ENCODE peak calls at places on chromosome 9, in nine cellular contexts. One of them, this sample, is unnamed.

GRCh38 chr9:115925424-115925823 is 228.2 kb upstream of the PAPPA start:
- DNase-seq in AG09309: no peak
- DNase-seq in Jurkat, Clone E6-1: no peak
- DNase-seq in AG09319: no peak
- DNase-seq in CD8-positive, alpha-beta T cell: no peak
- DNase-seq in GM19239: no peak
- DNase-seq in OCI-LY7: no peak
- DNase-seq in activated T-cell treated with anti-CD3 and anti-CD28 coated beads for 1 hour: no peak
- DNase-seq in Ammon's horn: no peak
- DNase-seq in this sample: no peak

GRCh38 chr9:113274474-113275146 is 762 bp downstream of the CDC26 start:
- DNase-seq in activated T-cell treated with anti-CD3 and anti-CD28 coated beads for 1 hour: no peak
- DNase-seq in OCI-LY7: peak
- DNase-seq in Jurkat, Clone E6-1: peak
- DNase-seq in AG09309: peak
- DNase-seq in GM19239: peak
- DNase-seq in Ammon's horn: peak
- DNase-seq in CD8-positive, alpha-beta T cell: no peak
- DNase-seq in AG09319: peak
- DNase-seq in this sample: peak

GRCh38 chr9:128245293-128246151 is 30.3 kb downstream of the GOLGA2 start:
- DNase-seq in AG09319: no peak
- DNase-seq in GM19239: no peak
- DNase-seq in Jurkat, Clone E6-1: no peak
- DNase-seq in CD8-positive, alpha-beta T cell: no peak
- DNase-seq in AG09309: no peak
- DNase-seq in Ammon's horn: no peak
- DNase-seq in OCI-LY7: no peak
- DNase-seq in activated T-cell treated with anti-CD3 and anti-CD28 coated beads for 1 hour: no peak
- DNase-seq in this sample: peak

GRCh38 chr9:87615547-87616148 is 110.3 kb upstream of the CTSL start:
- DNase-seq in Jurkat, Clone E6-1: no peak
- DNase-seq in OCI-LY7: no peak
- DNase-seq in AG09319: no peak
- DNase-seq in CD8-positive, alpha-beta T cell: no peak
- DNase-seq in GM19239: no peak
- DNase-seq in AG09309: no peak
- DNase-seq in activated T-cell treated with anti-CD3 and anti-CD28 coated beads for 1 hour: no peak
- DNase-seq in Ammon's horn: no peak
- DNase-seq in this sample: peak

GRCh38 chr9:93809204-93809940 is 145.8 kb downstream of the BARX1 start:
- DNase-seq in GM19239: no peak
- DNase-seq in AG09319: no peak
- DNase-seq in Ammon's horn: no peak
- DNase-seq in Jurkat, Clone E6-1: no peak
- DNase-seq in activated T-cell treated with anti-CD3 and anti-CD28 coated beads for 1 hour: no peak
- DNase-seq in CD8-positive, alpha-beta T cell: no peak
- DNase-seq in AG09309: no peak
- DNase-seq in OCI-LY7: no peak
- DNase-seq in this sample: no peak

GRCh38 chr9:134647359-134648115 is 5.9 kb downstream of the COL5A1 start:
- DNase-seq in Jurkat, Clone E6-1: no peak
- DNase-seq in AG09309: no peak
- DNase-seq in AG09319: no peak
- DNase-seq in Ammon's horn: no peak
- DNase-seq in OCI-LY7: no peak
- DNase-seq in activated T-cell treated with anti-CD3 and anti-CD28 coated beads for 1 hour: no peak
- DNase-seq in GM19239: no peak
- DNase-seq in CD8-positive, alpha-beta T cell: no peak
- DNase-seq in this sample: no peak

GRCh38 chr9:112327718-112328450 is 5.5 kb downstream of the PTBP3 start:
- DNase-seq in activated T-cell treated with anti-CD3 and anti-CD28 coated beads for 1 hour: no peak
- DNase-seq in AG09309: no peak
- DNase-seq in AG09319: no peak
- DNase-seq in GM19239: no peak
- DNase-seq in Jurkat, Clone E6-1: no peak
- DNase-seq in Ammon's horn: no peak
- DNase-seq in CD8-positive, alpha-beta T cell: no peak
- DNase-seq in OCI-LY7: no peak
- DNase-seq in this sample: no peak

GRCh38 chr9:127187231-127187956 is 65.0 kb upstream of the ANGPTL2 start:
- DNase-seq in CD8-positive, alpha-beta T cell: no peak
- DNase-seq in OCI-LY7: no peak
- DNase-seq in GM19239: no peak
- DNase-seq in Jurkat, Clone E6-1: no peak
- DNase-seq in Ammon's horn: no peak
- DNase-seq in activated T-cell treated with anti-CD3 and anti-CD28 coated beads for 1 hour: no peak
- DNase-seq in AG09319: peak
- DNase-seq in AG09309: peak
- DNase-seq in this sample: peak

GRCh38 chr9:89442501-89442978 is 55.4 kb downstream of the SEMA4D start:
- DNase-seq in Ammon's horn: no peak
- DNase-seq in OCI-LY7: peak
- DNase-seq in AG09309: no peak
- DNase-seq in Jurkat, Clone E6-1: no peak
- DNase-seq in AG09319: no peak
- DNase-seq in activated T-cell treated with anti-CD3 and anti-CD28 coated beads for 1 hour: no peak
- DNase-seq in CD8-positive, alpha-beta T cell: no peak
- DNase-seq in GM19239: no peak
- DNase-seq in this sample: peak

This sample was measured in Daoy.